ENCODE peak calls at places on chromosomes 16 and 17, in four cellular contexts. Q is H9; G is CD4-positive, CD25-positive, alpha-beta regulatory T cell; R is mucosa of descending colon. M is an unnamed sample. For H3K4me1, the result is how much of the 10 kb centered on the place peaks cover.

GRCh38 chr17:47301831-47302230 is 21.9 kb upstream of the EFCAB13 start:
- DNase-seq in R (no peak), G (no peak), Q (no peak), M (no peak)

GRCh38 chr17:40778466-40778865 is 3.9 kb downstream of the KRT27 start:
- DNase-seq in G (no peak), Q (no peak), R (no peak), M (no peak)

GRCh38 chr16:74999683-75000480 is 1.1 kb downstream of the ZNRF1 start:
- DNase-seq in Q (peak), G (peak), R (peak), M (peak)

GRCh38 chr17:73482674-73483293 is 161.5 kb downstream of the SDK2 start:
- DNase-seq in R (no peak), Q (no peak), G (no peak), M (no peak)

GRCh38 chr17:77772461-77772897 is 186.0 kb upstream of the TNRC6C start:
- DNase-seq in R (peak), Q (peak), G (peak), M (peak)

GRCh38 chr17:69012895-69013805 is 47.6 kb downstream of the ABCA9 start:
- DNase-seq in G (no peak), Q (no peak), R (no peak), M (no peak)

GRCh38 chr17:81707725-81708646 is 4.1 kb upstream of the SLC25A10 start:
- DNase-seq in G (no peak), R (no peak), Q (no peak), M (no peak)

GRCh38 chr16:66728117-66728787 is 23.2 kb downstream of the DYNC1LI2 start:
- DNase-seq in Q (no peak), R (no peak), G (no peak), M (no peak)

GRCh38 chr16:84828322-84828721 is 8.5 kb downstream of the CRISPLD2 start:
- DNase-seq in Q (no peak), R (no peak), G (no peak), M (no peak)
- H3K4me1 ChIP-seq in Q (under half), R (under half), G (under half), M (under half)

GRCh38 chr16:9557713-9558112 is 466.3 kb downstream of the HAPSTR1 start:
- DNase-seq in G (no peak), R (no peak), Q (no peak), M (no peak)
- H3K4me1 ChIP-seq in G (under half), R (under half), Q (under half), M (under half)

GRCh38 chr17:48871551-48872351 is 20.8 kb upstream of the ATP5MC1 start:
- DNase-seq in R (peak), G (no peak), Q (no peak), M (no peak)

GRCh38 chr17:48869821-48870318 is 22.7 kb upstream of the ATP5MC1 start:
- DNase-seq in Q (no peak), R (no peak), G (no peak), M (no peak)

GRCh38 chr17:48873696-48874443 is 18.7 kb upstream of the ATP5MC1 start:
- DNase-seq in Q (no peak), R (no peak), G (no peak), M (no peak)

GRCh38 chr17:48871035-48871550 is 21.5 kb upstream of the ATP5MC1 start:
- DNase-seq in G (no peak), R (no peak), Q (no peak), M (no peak)

GRCh38 chr17:48873212-48873611 is 19.4 kb upstream of the ATP5MC1 start:
- DNase-seq in R (peak), Q (no peak), G (no peak), M (no peak)
- H3K4me1 ChIP-seq in R (half or more), Q (under half), G (under half), M (under half)

DNA sequence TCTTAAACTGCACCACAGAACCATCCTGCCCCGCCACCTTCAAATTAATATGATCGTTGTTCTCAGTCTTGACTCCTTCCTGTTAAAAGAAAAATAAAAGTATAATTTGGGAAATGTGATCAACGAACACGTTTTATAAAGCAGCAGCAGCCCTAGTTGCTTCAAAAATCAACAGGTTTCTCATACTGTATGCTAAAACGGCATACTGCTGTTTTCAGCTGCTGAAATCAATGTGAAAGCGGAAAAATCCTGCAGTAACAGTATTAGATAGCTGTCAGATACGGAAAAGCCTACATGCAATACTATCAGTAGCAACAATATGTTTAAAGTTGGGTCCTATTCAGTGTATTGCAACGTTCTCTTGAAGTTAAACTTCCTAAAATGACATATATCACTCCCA is 1.6 kb downstream of the SUMO2 start:
- DNase-seq in R (no peak), G (no peak), Q (no peak), M (no peak)
- H3K4me1 ChIP-seq in R (under half), G (half or more), Q (under half), M (under half)

DNA sequence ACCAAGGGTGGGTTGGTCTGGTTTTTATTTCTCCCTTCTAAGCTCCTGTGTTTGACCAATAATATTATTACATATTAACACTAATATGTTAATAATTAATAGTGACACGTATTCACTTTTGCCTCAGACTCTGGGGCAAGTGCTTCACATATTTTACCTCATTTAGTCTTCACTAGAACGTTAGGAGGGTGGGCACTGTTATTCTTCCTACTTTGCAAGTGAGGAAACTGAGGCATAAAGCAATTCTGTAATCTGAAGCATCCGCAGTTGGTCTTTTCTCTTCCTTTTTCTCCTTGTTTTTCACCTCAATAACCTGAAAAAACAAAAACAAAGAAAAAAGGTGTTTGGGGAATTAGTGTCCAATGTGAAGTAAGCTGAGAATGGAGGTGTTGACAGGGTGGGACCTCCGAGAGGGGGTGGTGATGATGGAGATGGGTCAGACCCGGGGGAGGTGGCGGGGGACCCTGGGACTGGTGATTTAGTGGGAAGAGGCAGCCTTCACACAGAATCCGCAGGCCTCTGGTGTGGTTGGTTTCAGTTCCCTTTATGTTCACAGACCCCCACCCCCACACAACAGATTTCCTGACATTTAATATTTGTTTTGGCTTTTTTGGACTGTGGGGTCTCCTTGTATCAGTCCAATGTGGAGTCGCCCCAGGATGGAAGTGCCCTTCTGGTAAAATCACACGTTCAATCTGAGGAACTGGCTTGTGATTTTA is 3.7 kb downstream of the CDH1 start:
- DNase-seq in Q (no peak), G (no peak), R (no peak), M (no peak)
- H3K4me1 ChIP-seq in Q (under half), G (under half), R (under half), M (under half)

GRCh38 chr17:67212716-67213417 is 32.1 kb downstream of the HELZ start:
- DNase-seq in R (no peak), Q (no peak), G (no peak), M (no peak)

GRCh38 chr17:67216544-67217320 is 28.3 kb downstream of the HELZ start:
- DNase-seq in R (no peak), Q (no peak), G (no peak), M (no peak)

GRCh38 chr17:67217446-67217845 is 27.6 kb downstream of the HELZ start:
- DNase-seq in Q (no peak), R (no peak), G (no peak), M (no peak)

GRCh38 chr17:67218385-67218950 is 26.5 kb downstream of the HELZ start:
- DNase-seq in Q (no peak), G (no peak), R (no peak), M (no peak)

GRCh38 chr17:67215991-67216421 is 29.0 kb downstream of the HELZ start:
- DNase-seq in Q (no peak), G (no peak), R (no peak), M (no peak)
- H3K4me1 ChIP-seq in Q (under half), G (under half), R (under half), M (under half)

M was measured in tibial artery.